ENCODE peak calls at places on chromosomes 16 and 17, in nine cellular contexts. One of them, this sample, is unnamed.

GRCh38 chr16:761580-761979 is 1.0 kb downstream of the MSLN start:
- DNase-seq in H9: no peak
- DNase-seq in pancreas: peak; percentile 56
- DNase-seq in Karpas-422: no peak
- DNase-seq in CD8-positive, alpha-beta memory T cell: no peak
- DNase-seq in kidney: no peak
- DNase-seq in stomach: no peak
- DNase-seq in esophagus squamous epithelium: no peak
- DNase-seq in lower lobe of right lung: no peak
- DNase-seq in this sample: no peak

GRCh38 chr17:47990962-47991731 is 20.2 kb downstream of the CDK5RAP3 start:
- DNase-seq in H9: peak; percentile 77
- DNase-seq in pancreas: no peak
- DNase-seq in Karpas-422: no peak
- DNase-seq in CD8-positive, alpha-beta memory T cell: no peak
- DNase-seq in kidney: no peak
- DNase-seq in stomach: no peak
- DNase-seq in esophagus squamous epithelium: no peak
- DNase-seq in lower lobe of right lung: no peak
- DNase-seq in this sample: no peak

GRCh38 chr16:89574681-89575246 is 794 bp upstream of the CPNE7 start:
- DNase-seq in H9: peak; percentile 85
- DNase-seq in pancreas: no peak
- DNase-seq in Karpas-422: peak; percentile 88
- DNase-seq in CD8-positive, alpha-beta memory T cell: peak; percentile 67
- DNase-seq in kidney: peak; percentile 82
- DNase-seq in stomach: peak; percentile 77
- DNase-seq in esophagus squamous epithelium: no peak
- DNase-seq in lower lobe of right lung: peak; percentile 67
- DNase-seq in this sample: peak; percentile 41

GRCh38 chr17:5911919-5912318 is 158.3 kb upstream of the WSCD1 start:
- DNase-seq in H9: no peak
- DNase-seq in pancreas: no peak
- DNase-seq in Karpas-422: no peak
- DNase-seq in CD8-positive, alpha-beta memory T cell: no peak
- DNase-seq in kidney: no peak
- DNase-seq in stomach: no peak
- DNase-seq in esophagus squamous epithelium: no peak
- DNase-seq in lower lobe of right lung: no peak
- DNase-seq in this sample: no peak

GRCh38 chr17:9018731-9019130 is 2.6 kb upstream of the NTN1 start:
- DNase-seq in H9: no peak
- DNase-seq in pancreas: no peak
- DNase-seq in Karpas-422: no peak
- DNase-seq in CD8-positive, alpha-beta memory T cell: no peak
- DNase-seq in kidney: no peak
- DNase-seq in stomach: no peak
- DNase-seq in esophagus squamous epithelium: no peak
- DNase-seq in lower lobe of right lung: no peak
- DNase-seq in this sample: no peak

GRCh38 chr16:31215287-31216115 is 1.4 kb downstream of the PYDC1 start:
- DNase-seq in H9: peak; percentile 92
- DNase-seq in pancreas: peak; percentile 85
- DNase-seq in Karpas-422: no peak
- DNase-seq in CD8-positive, alpha-beta memory T cell: no peak
- DNase-seq in kidney: peak; percentile 84
- DNase-seq in stomach: peak; percentile 64
- DNase-seq in esophagus squamous epithelium: no peak
- DNase-seq in lower lobe of right lung: peak; percentile 79
- DNase-seq in this sample: peak; percentile 53

GRCh38 chr17:8479431-8479947 is 43.8 kb downstream of the NDEL1 start:
- DNase-seq in H9: no peak
- DNase-seq in pancreas: no peak
- DNase-seq in Karpas-422: no peak
- DNase-seq in CD8-positive, alpha-beta memory T cell: no peak
- DNase-seq in kidney: no peak
- DNase-seq in stomach: no peak
- DNase-seq in esophagus squamous epithelium: no peak
- DNase-seq in lower lobe of right lung: no peak
- DNase-seq in this sample: peak; percentile 19

GRCh38 chr16:10577305-10578202 is 2.8 kb downstream of the EMP2 start:
- DNase-seq in H9: peak; percentile 52
- DNase-seq in pancreas: peak; percentile 56
- DNase-seq in Karpas-422: no peak
- DNase-seq in CD8-positive, alpha-beta memory T cell: no peak
- DNase-seq in kidney: peak; percentile 71
- DNase-seq in stomach: no peak
- DNase-seq in esophagus squamous epithelium: no peak
- DNase-seq in lower lobe of right lung: peak; percentile 58
- DNase-seq in this sample: no peak

GRCh38 chr17:9239260-9239820 is 218.0 kb downstream of the NTN1 start:
- DNase-seq in H9: peak; percentile 74
- DNase-seq in pancreas: peak; percentile 75
- DNase-seq in Karpas-422: no peak
- DNase-seq in CD8-positive, alpha-beta memory T cell: no peak
- DNase-seq in kidney: peak; percentile 78
- DNase-seq in stomach: peak; percentile 27
- DNase-seq in esophagus squamous epithelium: no peak
- DNase-seq in lower lobe of right lung: peak; percentile 64
- DNase-seq in this sample: no peak

GRCh38 chr17:5769936-5770335 is 185.6 kb upstream of the NLRP1 start:
- DNase-seq in H9: peak; percentile 55
- DNase-seq in pancreas: no peak
- DNase-seq in Karpas-422: no peak
- DNase-seq in CD8-positive, alpha-beta memory T cell: no peak
- DNase-seq in kidney: no peak
- DNase-seq in stomach: no peak
- DNase-seq in esophagus squamous epithelium: no peak
- DNase-seq in lower lobe of right lung: no peak
- DNase-seq in this sample: no peak

GRCh38 chr16:85202631-85203461 is 90.6 kb upstream of the CIBAR2 start:
- DNase-seq in H9: peak; percentile 78
- DNase-seq in pancreas: peak; percentile 96
- DNase-seq in Karpas-422: no peak
- DNase-seq in CD8-positive, alpha-beta memory T cell: no peak
- DNase-seq in kidney: peak; percentile 93
- DNase-seq in stomach: peak; percentile 47
- DNase-seq in esophagus squamous epithelium: no peak
- DNase-seq in lower lobe of right lung: peak; percentile 60
- DNase-seq in this sample: no peak

GRCh38 chr17:4903051-4903818 is at the start of gene CHRNE:
- DNase-seq in H9: peak; percentile 94
- DNase-seq in pancreas: peak; percentile 75
- DNase-seq in Karpas-422: peak; percentile 89
- DNase-seq in CD8-positive, alpha-beta memory T cell: peak; percentile 82
- DNase-seq in kidney: peak; percentile 83
- DNase-seq in stomach: peak; percentile 88
- DNase-seq in esophagus squamous epithelium: no peak
- DNase-seq in lower lobe of right lung: peak; percentile 71
- DNase-seq in this sample: peak; percentile 73

DNA sequence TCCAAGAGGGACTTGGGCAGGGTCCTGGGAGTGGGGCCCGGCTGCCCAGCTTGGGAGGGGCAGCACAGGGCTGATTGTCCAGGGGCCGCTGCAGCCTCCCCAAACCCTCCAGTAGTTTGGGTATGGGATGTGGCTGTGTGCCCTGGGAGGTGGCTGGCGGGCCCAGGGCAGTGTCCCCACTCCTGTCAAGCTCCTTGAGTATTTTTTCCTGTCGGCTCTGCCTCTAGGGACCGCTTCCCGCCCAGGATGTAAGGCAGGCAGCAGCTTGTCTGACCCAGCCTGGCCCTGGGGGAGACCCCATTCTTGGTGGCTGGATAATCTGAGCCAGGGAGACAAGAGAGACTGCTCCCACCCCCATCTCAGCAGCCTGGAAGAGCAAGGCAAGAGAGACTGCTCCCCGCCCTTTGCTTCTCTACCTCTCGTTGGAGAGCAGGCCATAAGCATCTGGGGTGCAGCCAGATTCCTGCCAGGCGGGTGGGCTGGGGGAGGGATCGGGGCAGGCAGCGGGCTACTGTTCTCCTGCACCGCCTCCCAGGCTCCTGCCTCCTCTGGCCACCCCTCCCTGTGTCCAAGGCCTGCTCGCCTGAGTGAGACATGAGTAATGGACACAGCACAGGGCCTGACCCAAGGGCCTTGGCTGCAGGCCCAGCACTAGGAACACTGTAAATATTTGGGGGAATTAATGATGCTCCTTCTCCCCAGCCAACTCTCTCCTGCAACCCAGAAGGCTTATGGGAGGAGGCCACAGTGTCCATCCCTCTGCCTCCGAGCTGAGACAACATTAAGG is 18.4 kb upstream of the ITGA3 start:
- DNase-seq in H9: no peak
- DNase-seq in pancreas: peak; percentile 85
- DNase-seq in Karpas-422: no peak
- DNase-seq in CD8-positive, alpha-beta memory T cell: no peak
- DNase-seq in kidney: peak; percentile 95
- DNase-seq in stomach: peak; percentile 56
- DNase-seq in esophagus squamous epithelium: no peak
- DNase-seq in lower lobe of right lung: peak; percentile 85
- DNase-seq in this sample: peak; percentile 69
- H3K4me1 ChIP-seq in H9: no peaks in the 10 kb centered on the region
- H3K4me1 ChIP-seq in pancreas: peaks cover 5% of the 10 kb centered on the region
- H3K4me1 ChIP-seq in Karpas-422: no peaks in the 10 kb centered on the region
- H3K4me1 ChIP-seq in CD8-positive, alpha-beta memory T cell: no peaks in the 10 kb centered on the region
- H3K4me1 ChIP-seq in kidney: peaks cover 18% of the 10 kb centered on the region
- H3K4me1 ChIP-seq in stomach: peaks cover 36% of the 10 kb centered on the region
- H3K4me1 ChIP-seq in esophagus squamous epithelium: peaks cover 45% of the 10 kb centered on the region
- H3K4me1 ChIP-seq in lower lobe of right lung: peaks cover 52% of the 10 kb centered on the region
- H3K4me1 ChIP-seq in this sample: peaks cover 24% of the 10 kb centered on the region

GRCh38 chr17:73290399-73291259 is 21.2 kb downstream of the CDC42EP4 start:
- DNase-seq in H9: peak; percentile 27
- DNase-seq in pancreas: peak; percentile 52
- DNase-seq in Karpas-422: no peak
- DNase-seq in CD8-positive, alpha-beta memory T cell: no peak
- DNase-seq in kidney: no peak
- DNase-seq in stomach: no peak
- DNase-seq in esophagus squamous epithelium: no peak
- DNase-seq in lower lobe of right lung: no peak
- DNase-seq in this sample: no peak

GRCh38 chr17:73291260-73291801 is 20.5 kb downstream of the CDC42EP4 start:
- DNase-seq in H9: peak; percentile 25
- DNase-seq in pancreas: peak; percentile 65
- DNase-seq in Karpas-422: no peak
- DNase-seq in CD8-positive, alpha-beta memory T cell: no peak
- DNase-seq in kidney: peak; percentile 89
- DNase-seq in stomach: peak; percentile 73
- DNase-seq in esophagus squamous epithelium: no peak
- DNase-seq in lower lobe of right lung: peak; percentile 85
- DNase-seq in this sample: peak; percentile 89

GRCh38 chr17:73293031-73293430 is 18.8 kb downstream of the CDC42EP4 start:
- DNase-seq in H9: peak; percentile 26
- DNase-seq in pancreas: peak; percentile 34
- DNase-seq in Karpas-422: no peak
- DNase-seq in CD8-positive, alpha-beta memory T cell: no peak
- DNase-seq in kidney: no peak
- DNase-seq in stomach: peak; percentile 54
- DNase-seq in esophagus squamous epithelium: no peak
- DNase-seq in lower lobe of right lung: no peak
- DNase-seq in this sample: no peak

GRCh38 chr17:73292031-73292531 is 19.7 kb downstream of the CDC42EP4 start:
- DNase-seq in H9: peak; percentile 25
- DNase-seq in pancreas: peak; percentile 79
- DNase-seq in Karpas-422: no peak
- DNase-seq in CD8-positive, alpha-beta memory T cell: no peak
- DNase-seq in kidney: peak; percentile 92
- DNase-seq in stomach: peak; percentile 68
- DNase-seq in esophagus squamous epithelium: no peak
- DNase-seq in lower lobe of right lung: no peak
- DNase-seq in this sample: peak; percentile 60

DNA sequence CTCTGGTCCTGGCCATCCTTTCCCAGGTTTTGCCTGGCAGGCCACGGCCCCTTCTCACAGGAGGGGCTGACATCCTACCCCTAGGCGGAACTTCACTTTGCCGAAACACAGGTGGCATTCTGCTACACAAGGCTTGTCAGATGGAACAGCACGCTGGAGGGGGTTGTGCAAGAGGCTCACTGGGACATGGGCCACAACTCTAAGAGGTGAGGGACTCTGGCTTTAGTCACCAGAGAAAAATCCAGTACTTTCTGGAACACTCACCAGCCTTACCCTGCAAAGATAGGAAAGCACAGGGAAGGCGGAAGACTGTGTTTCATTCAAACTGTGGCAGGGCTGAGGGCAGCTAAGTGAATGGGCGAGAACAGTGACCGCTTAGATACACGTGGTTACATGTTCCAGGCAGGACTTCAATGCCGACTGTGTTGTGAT is 18.3 kb downstream of the CDC42EP4 start:
- DNase-seq in H9: no peak
- DNase-seq in pancreas: peak; percentile 81
- DNase-seq in Karpas-422: no peak
- DNase-seq in CD8-positive, alpha-beta memory T cell: no peak
- DNase-seq in kidney: peak; percentile 92
- DNase-seq in stomach: peak; percentile 85
- DNase-seq in esophagus squamous epithelium: no peak
- DNase-seq in lower lobe of right lung: peak; percentile 82
- DNase-seq in this sample: peak; percentile 91
- H3K4me1 ChIP-seq in H9: no peaks in the 10 kb centered on the region
- H3K4me1 ChIP-seq in pancreas: peaks cover 82% of the 10 kb centered on the region
- H3K4me1 ChIP-seq in Karpas-422: peaks cover 4% of the 10 kb centered on the region
- H3K4me1 ChIP-seq in CD8-positive, alpha-beta memory T cell: no peaks in the 10 kb centered on the region
- H3K4me1 ChIP-seq in kidney: peaks cover 46% of the 10 kb centered on the region
- H3K4me1 ChIP-seq in stomach: peaks cover 85% of the 10 kb centered on the region
- H3K4me1 ChIP-seq in esophagus squamous epithelium: peaks cover 97% of the 10 kb centered on the region
- H3K4me1 ChIP-seq in lower lobe of right lung: peaks cover 72% of the 10 kb centered on the region
- H3K4me1 ChIP-seq in this sample: peaks cover 42% of the 10 kb centered on the region

DNA sequence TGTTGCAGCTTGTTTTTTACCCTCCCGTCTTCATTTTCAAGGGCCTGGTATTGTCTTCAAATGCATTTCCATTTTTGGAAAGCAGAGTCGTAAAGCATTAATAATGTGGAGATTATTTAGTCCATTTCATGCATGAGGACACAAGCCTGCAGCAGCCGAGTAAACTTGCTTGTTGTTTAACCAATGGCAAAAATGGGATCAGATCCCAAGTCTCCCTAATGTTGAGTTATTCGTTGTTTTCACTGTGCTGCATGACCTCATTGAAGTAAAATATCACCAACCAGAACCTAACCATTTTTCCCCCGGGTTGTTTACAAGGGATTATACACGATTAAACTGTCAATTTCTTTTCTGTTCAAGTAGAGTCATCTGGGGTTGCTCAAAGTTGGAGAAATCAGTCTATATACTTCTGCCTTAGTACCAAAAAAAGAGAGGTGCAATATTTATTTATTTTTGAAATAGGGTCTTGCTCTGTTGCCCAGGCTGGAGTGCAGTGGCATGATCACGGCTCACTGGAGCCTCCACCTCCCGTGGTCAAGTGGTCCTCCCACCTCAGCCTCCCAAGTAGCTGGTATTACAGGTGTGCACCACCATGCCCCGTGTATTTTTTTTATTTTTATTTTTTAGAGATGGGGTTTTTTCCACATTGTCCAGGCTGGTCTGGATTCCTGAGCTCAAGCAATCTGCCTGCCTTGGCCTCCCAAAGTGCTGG is 12.4 kb downstream of the AMZ2 start:
- DNase-seq in H9: no peak
- DNase-seq in pancreas: no peak
- DNase-seq in Karpas-422: no peak
- DNase-seq in CD8-positive, alpha-beta memory T cell: no peak
- DNase-seq in kidney: no peak
- DNase-seq in stomach: no peak
- DNase-seq in esophagus squamous epithelium: no peak
- DNase-seq in lower lobe of right lung: no peak
- DNase-seq in this sample: no peak
- H3K4me1 ChIP-seq in H9: no peaks in the 10 kb centered on the region
- H3K4me1 ChIP-seq in pancreas: peaks cover 3% of the 10 kb centered on the region
- H3K4me1 ChIP-seq in Karpas-422: peaks cover 55% of the 10 kb centered on the region
- H3K4me1 ChIP-seq in CD8-positive, alpha-beta memory T cell: peaks cover 56% of the 10 kb centered on the region
- H3K4me1 ChIP-seq in kidney: peaks cover 3% of the 10 kb centered on the region
- H3K4me1 ChIP-seq in stomach: no peaks in the 10 kb centered on the region
- H3K4me1 ChIP-seq in esophagus squamous epithelium: peaks cover 35% of the 10 kb centered on the region
- H3K4me1 ChIP-seq in lower lobe of right lung: peaks cover 19% of the 10 kb centered on the region
- H3K4me1 ChIP-seq in this sample: no peaks in the 10 kb centered on the region

GRCh38 chr16:50275428-50276127 is 9.2 kb downstream of the ADCY7 start:
- DNase-seq in H9: no peak
- DNase-seq in pancreas: no peak
- DNase-seq in Karpas-422: no peak
- DNase-seq in CD8-positive, alpha-beta memory T cell: peak; percentile 40
- DNase-seq in kidney: no peak
- DNase-seq in stomach: no peak
- DNase-seq in esophagus squamous epithelium: no peak
- DNase-seq in lower lobe of right lung: no peak
- DNase-seq in this sample: no peak
- H3K4me1 ChIP-seq in H9: peaks cover 3% of the 10 kb centered on the region
- H3K4me1 ChIP-seq in pancreas: no peaks in the 10 kb centered on the region
- H3K4me1 ChIP-seq in Karpas-422: peaks cover 51% of the 10 kb centered on the region
- H3K4me1 ChIP-seq in CD8-positive, alpha-beta memory T cell: peaks cover 97% of the 10 kb centered on the region
- H3K4me1 ChIP-seq in kidney: peaks cover 2% of the 10 kb centered on the region
- H3K4me1 ChIP-seq in stomach: peaks cover 11% of the 10 kb centered on the region
- H3K4me1 ChIP-seq in esophagus squamous epithelium: peaks cover 58% of the 10 kb centered on the region
- H3K4me1 ChIP-seq in lower lobe of right lung: peaks cover 61% of the 10 kb centered on the region
- H3K4me1 ChIP-seq in this sample: no peaks in the 10 kb centered on the region

This sample was measured in mammary epithelial cell.